ENCODE peak calls at places on chromosomes 11 and 22, in four cellular contexts. U is IMR-90, R is astrocyte of the cerebellum, Z is left cardiac atrium. F is an unnamed sample.
A peak's percentile ranks its signal among the peaks of the same experiment; 100 is the strongest.

GRCh38 chr22:32699686-32700085 is 101.8 kb upstream of the TIMP3 start:
- DNase-seq in U (no peak), Z (no peak), R (no peak), F (no peak)

GRCh38 chr11:2382927-2383822 is 6.1 kb downstream of the CD81 start:
- DNase-seq in R (no peak), U (peak; percentile 63), Z (peak; percentile 80), F (peak; percentile 85)

GRCh38 chr22:44926124-44926475 is 83.7 kb downstream of the PHF21B start:
- DNase-seq in Z (no peak), R (no peak), U (no peak), F (peak; percentile 25)

GRCh38 chr22:35915477-35916013 is 113.1 kb downstream of the RBFOX2 start:
- DNase-seq in Z (no peak), U (peak; percentile 66), R (no peak), F (no peak)

GRCh38 chr22:36795633-36796032 is 19.7 kb upstream of the IFT27 start:
- DNase-seq in U (no peak), R (no peak), Z (no peak), F (no peak)

GRCh38 chr11:43545610-43546009 is 134.9 kb upstream of the HSD17B12 start:
- DNase-seq in U (no peak), Z (no peak), R (no peak), F (no peak)

GRCh38 chr22:39693943-39694500 is 123.5 kb downstream of the CACNA1I start:
- DNase-seq in U (no peak), Z (no peak), R (no peak), F (no peak)

GRCh38 chr22:45224988-45225731 is 15.5 kb downstream of the KIAA0930 start:
- DNase-seq in Z (no peak), U (no peak), R (no peak), F (no peak)

GRCh38 chr22:39457546-39458442 is 982 bp downstream of the MGAT3 start:
- DNase-seq in R (no peak), U (no peak), Z (no peak), F (no peak)

GRCh38 chr22:23119492-23120414 is 22.0 kb downstream of the RSPH14 start:
- DNase-seq in R (no peak), U (no peak), Z (no peak), F (no peak)

GRCh38 chr11:92596596-92597317 is 372.1 kb downstream of the FAT3 start:
- DNase-seq in U (no peak), Z (no peak), R (no peak), F (no peak)

F was measured in left ventricle myocardium superior.